ENCODE peak calls at places on chromosomes 12 and 14, in seven cellular contexts. I is thyroid gland; A is A549; Y is CD8-positive, alpha-beta memory T cell; V is Peyer's patch; H is upper lobe of right lung; N is CD4-positive, CD25-positive, alpha-beta regulatory T cell. W is an unnamed sample.

GRCh38 chr14:74572829-74573360 is 39.1 kb downstream of the LTBP2 start:
- DNase-seq in I (peak; percentile 74), A (no peak), Y (no peak), V (no peak), H (no peak), N (no peak), W (no peak)

GRCh38 chr12:7079826-7080125 is 12.5 kb downstream of the C1R start:
- DNase-seq in I (no peak), A (peak; percentile 52), Y (no peak), V (no peak), H (no peak), N (no peak), W (no peak)

GRCh38 chr14:90511795-90512331 is 115.0 kb downstream of the CALM1 start:
- DNase-seq in I (no peak), A (no peak), Y (no peak), V (no peak), H (no peak), N (no peak), W (no peak)

GRCh38 chr12:9051156-9051545 is 61.8 kb downstream of the KLRG1 start:
- DNase-seq in I (no peak), A (no peak), Y (no peak), V (no peak), H (no peak), N (no peak), W (no peak)

GRCh38 chr12:108611884-108612415 is 14.1 kb upstream of the TMEM119 start:
- DNase-seq in I (no peak), A (peak; percentile 52), Y (peak; percentile 42), V (peak; percentile 69), H (no peak), N (peak; percentile 50), W (peak; percentile 64)

GRCh38 chr12:104130760-104131159 is 7.2 kb downstream of the NFYB start:
- DNase-seq in I (no peak), A (no peak), Y (no peak), V (no peak), H (no peak), N (no peak), W (no peak)

GRCh38 chr14:78491015-78491414 is 320.8 kb downstream of the NRXN3 start:
- DNase-seq in I (no peak), A (no peak), Y (no peak), V (no peak), H (no peak), N (no peak), W (no peak)

GRCh38 chr12:25256826-25257225 is 6.1 kb upstream of the KRAS start:
- DNase-seq in I (peak; percentile 46), A (no peak), Y (no peak), V (no peak), H (no peak), N (no peak), W (no peak)

GRCh38 chr12:25284024-25284423 is 33.3 kb upstream of the KRAS start:
- DNase-seq in I (no peak), A (no peak), Y (no peak), V (no peak), H (no peak), N (no peak), W (no peak)

GRCh38 chr14:101914083-101914482 is 50.3 kb upstream of the DYNC1H1 start:
- DNase-seq in I (no peak), A (no peak), Y (no peak), V (no peak), H (no peak), N (no peak), W (no peak)

GRCh38 chr12:110791589-110791988 is 48.9 kb upstream of the PPP1CC start:
- DNase-seq in I (no peak), A (no peak), Y (no peak), V (no peak), H (no peak), N (no peak), W (no peak)

GRCh38 chr14:75147423-75148071 is 20.7 kb upstream of the NEK9 start:
- DNase-seq in I (peak; percentile 72), A (peak; percentile 31), Y (no peak), V (peak; percentile 75), H (peak; percentile 82), N (no peak), W (peak; percentile 22)

GRCh38 chr12:126347421-126347820 is 1282.2 kb downstream of the AACS start:
- DNase-seq in I (no peak), A (no peak), Y (no peak), V (no peak), H (no peak), N (no peak), W (no peak)

GRCh38 chr14:31934767-31935266 is 142.3 kb upstream of the ARHGAP5 start:
- DNase-seq in I (no peak), A (peak; percentile 87), Y (no peak), V (peak; percentile 70), H (no peak), N (peak; percentile 53), W (no peak)

GRCh38 chr14:72416892-72417291 is 477.0 kb downstream of the DPF3 start:
- DNase-seq in I (peak; percentile 32), A (peak; percentile 30), Y (no peak), V (no peak), H (no peak), N (no peak), W (no peak)

GRCh38 chr14:31936100-31936499 is 141.0 kb upstream of the ARHGAP5 start:
- DNase-seq in I (no peak), A (peak; percentile 68), Y (no peak), V (peak; percentile 72), H (no peak), N (no peak), W (no peak)

GRCh38 chr12:18139989-18140596 is 50.1 kb upstream of the RERGL start:
- DNase-seq in I (no peak), A (peak; percentile 23), Y (no peak), V (no peak), H (no peak), N (no peak), W (no peak)

GRCh38 chr12:116587270-116587669 is 28.1 kb downstream of the MAP1LC3B2 start:
- DNase-seq in I (no peak), A (no peak), Y (no peak), V (no peak), H (no peak), N (no peak), W (no peak)

GRCh38 chr12:19886805-19887105 is 447.5 kb downstream of the AEBP2 start:
- DNase-seq in I (no peak), A (no peak), Y (no peak), V (no peak), H (no peak), N (no peak), W (no peak)

GRCh38 chr12:52168019-52168717 is 23.6 kb downstream of the KRT80 start:
- DNase-seq in I (no peak), A (peak; percentile 83), Y (no peak), V (peak; percentile 86), H (no peak), N (no peak), W (no peak)

GRCh38 chr12:48995061-48995879 is 3.9 kb downstream of the DDN start:
- DNase-seq in I (peak; percentile 89), A (peak; percentile 89), Y (peak; percentile 37), V (peak; percentile 89), H (peak; percentile 90), N (peak; percentile 47), W (peak; percentile 31)

GRCh38 chr12:127729381-127729780 is 537.6 kb upstream of the TMEM132C start:
- DNase-seq in I (no peak), A (no peak), Y (no peak), V (no peak), H (no peak), N (no peak), W (no peak)

GRCh38 chr12:53751336-53752191 is at the start of gene CISTR:
- DNase-seq in I (peak; percentile 64), A (no peak), Y (no peak), V (peak; percentile 74), H (peak; percentile 78), N (peak; percentile 44), W (peak; percentile 30)

GRCh38 chr14:65790185-65790815 is 377.8 kb downstream of the FUT8 start:
- DNase-seq in I (no peak), A (no peak), Y (no peak), V (no peak), H (no peak), N (no peak), W (no peak)

GRCh38 chr14:51442513-51443175 is 202.6 kb downstream of the TMX1 start:
- DNase-seq in I (no peak), A (peak; percentile 63), Y (no peak), V (no peak), H (no peak), N (no peak), W (no peak)

GRCh38 chr12:81809113-81809777 is 50.1 kb upstream of the PPFIA2 start:
- DNase-seq in I (no peak), A (no peak), Y (no peak), V (no peak), H (no peak), N (no peak), W (no peak)

GRCh38 chr12:124764451-124764850 is 99.2 kb downstream of the SCARB1 start:
- DNase-seq in I (peak; percentile 30), A (peak; percentile 88), Y (no peak), V (peak; percentile 73), H (no peak), N (no peak), W (peak; percentile 66)

GRCh38 chr12:124764870-124765570 is 98.6 kb downstream of the SCARB1 start:
- DNase-seq in I (no peak), A (no peak), Y (no peak), V (no peak), H (no peak), N (no peak), W (no peak)

GRCh38 chr12:124762384-124762783 is 101.3 kb downstream of the SCARB1 start:
- DNase-seq in I (no peak), A (no peak), Y (no peak), V (no peak), H (no peak), N (no peak), W (no peak)

GRCh38 chr12:124762791-124763593 is 100.7 kb downstream of the SCARB1 start:
- DNase-seq in I (no peak), A (no peak), Y (no peak), V (no peak), H (no peak), N (no peak), W (no peak)

GRCh38 chr12:124763594-124763979 is 100.1 kb downstream of the SCARB1 start:
- DNase-seq in I (no peak), A (no peak), Y (no peak), V (no peak), H (no peak), N (no peak), W (peak; percentile 31)
- H3K27ac ChIP-seq in I (no peak overlapping the region), A (no peak overlapping the region), Y (no peak overlapping the region), V (no peak overlapping the region), H (peak overlapping the region; percentile 18), N (no peak overlapping the region), W (no peak overlapping the region)

GRCh38 chr14:68820999-68821683 is 28.3 kb upstream of the ZFP36L1 start:
- DNase-seq in I (no peak), A (no peak), Y (no peak), V (peak; percentile 47), H (no peak), N (no peak), W (no peak)
- H3K27ac ChIP-seq in I (no peak overlapping the region), A (peak overlapping the region; percentile 72), Y (no peak overlapping the region), V (no peak overlapping the region), H (no peak overlapping the region), N (peak overlapping the region; percentile 80), W (no peak overlapping the region)

GRCh38 chr12:124375141-124375788 is 80.4 kb downstream of the RFLNA start:
- DNase-seq in I (no peak), A (no peak), Y (no peak), V (no peak), H (no peak), N (no peak), W (no peak)
- H3K27ac ChIP-seq in I (peak overlapping the region; percentile 46), A (peak overlapping the region; percentile 77), Y (no peak overlapping the region), V (no peak overlapping the region), H (no peak overlapping the region), N (no peak overlapping the region), W (no peak overlapping the region)

GRCh38 chr14:104690861-104691455 is 1.5 kb downstream of the INF2 start:
- DNase-seq in I (no peak), A (no peak), Y (no peak), V (no peak), H (no peak), N (no peak), W (no peak)
- H3K27ac ChIP-seq in I (peak overlapping the region; percentile 27), A (peak overlapping the region; percentile 98), Y (no peak overlapping the region), V (peak overlapping the region; percentile 97), H (no peak overlapping the region), N (peak overlapping the region; percentile 23), W (peak overlapping the region; percentile 79)